ENCODE peak calls at places on chromosomes 1 and 21, in six cellular contexts. One of them, this sample, is unnamed.

GRCh38 chr1:93256433-93256832 is 75.9 kb downstream of the CCDC18 start:
- DNase-seq in GM23338: no peak
- DNase-seq in cardiac muscle cell: no peak
- DNase-seq in upper lobe of right lung: no peak
- DNase-seq in breast epithelium: no peak
- DNase-seq in neural progenitor cell: no peak
- DNase-seq in this sample: no peak

GRCh38 chr1:21511579-21512522 is 2.6 kb downstream of the ALPL start:
- DNase-seq in GM23338: no peak
- DNase-seq in cardiac muscle cell: peak; percentile 98
- DNase-seq in upper lobe of right lung: peak; percentile 81
- DNase-seq in breast epithelium: peak; percentile 94
- DNase-seq in neural progenitor cell: no peak
- DNase-seq in this sample: peak; percentile 79

GRCh38 chr1:173202430-173203145 is 4.5 kb downstream of the TNFSF4 start:
- DNase-seq in GM23338: peak; percentile 72
- DNase-seq in cardiac muscle cell: peak; percentile 90
- DNase-seq in upper lobe of right lung: no peak
- DNase-seq in breast epithelium: no peak
- DNase-seq in neural progenitor cell: peak; percentile 70
- DNase-seq in this sample: no peak

GRCh38 chr1:216653001-216653400 is 70.2 kb downstream of the ESRRG start:
- DNase-seq in GM23338: no peak
- DNase-seq in cardiac muscle cell: no peak
- DNase-seq in upper lobe of right lung: no peak
- DNase-seq in breast epithelium: no peak
- DNase-seq in neural progenitor cell: no peak
- DNase-seq in this sample: no peak

GRCh38 chr21:37341254-37341960 is 25.2 kb upstream of the DYRK1A start:
- DNase-seq in GM23338: no peak
- DNase-seq in cardiac muscle cell: peak; percentile 9
- DNase-seq in upper lobe of right lung: no peak
- DNase-seq in breast epithelium: no peak
- DNase-seq in neural progenitor cell: peak; percentile 22
- DNase-seq in this sample: no peak

GRCh38 chr21:45478816-45479669 is 63.2 kb downstream of the SLC19A1 start:
- DNase-seq in GM23338: no peak
- DNase-seq in cardiac muscle cell: no peak
- DNase-seq in upper lobe of right lung: no peak
- DNase-seq in breast epithelium: no peak
- DNase-seq in neural progenitor cell: no peak
- DNase-seq in this sample: no peak

GRCh38 chr1:15618685-15619525 is 1.6 kb downstream of the DDI2 start:
- DNase-seq in GM23338: no peak
- DNase-seq in cardiac muscle cell: peak; percentile 69
- DNase-seq in upper lobe of right lung: no peak
- DNase-seq in breast epithelium: no peak
- DNase-seq in neural progenitor cell: no peak
- DNase-seq in this sample: peak; percentile 46

GRCh38 chr1:78225153-78225552 is 179.4 kb downstream of the GIPC2 start:
- DNase-seq in GM23338: peak; percentile 14
- DNase-seq in cardiac muscle cell: no peak
- DNase-seq in upper lobe of right lung: no peak
- DNase-seq in breast epithelium: no peak
- DNase-seq in neural progenitor cell: peak; percentile 18
- DNase-seq in this sample: no peak

GRCh38 chr1:15513192-15513591 is 10.8 kb downstream of the CASP9 start:
- DNase-seq in GM23338: no peak
- DNase-seq in cardiac muscle cell: no peak
- DNase-seq in upper lobe of right lung: no peak
- DNase-seq in breast epithelium: no peak
- DNase-seq in neural progenitor cell: no peak
- DNase-seq in this sample: no peak

GRCh38 chr1:161743231-161743630 is 6.4 kb upstream of the DUSP12 start:
- DNase-seq in GM23338: peak; percentile 23
- DNase-seq in cardiac muscle cell: peak; percentile 69
- DNase-seq in upper lobe of right lung: no peak
- DNase-seq in breast epithelium: no peak
- DNase-seq in neural progenitor cell: no peak
- DNase-seq in this sample: no peak
- H3K4me1 ChIP-seq in GM23338: peaks cover 1% of the 10 kb centered on the region
- H3K4me1 ChIP-seq in cardiac muscle cell: no peaks in the 10 kb centered on the region
- H3K4me1 ChIP-seq in upper lobe of right lung: peaks cover 21% of the 10 kb centered on the region
- H3K4me1 ChIP-seq in breast epithelium: no peaks in the 10 kb centered on the region
- H3K4me1 ChIP-seq in neural progenitor cell: no peaks in the 10 kb centered on the region
- H3K4me1 ChIP-seq in this sample: no peaks in the 10 kb centered on the region

DNA sequence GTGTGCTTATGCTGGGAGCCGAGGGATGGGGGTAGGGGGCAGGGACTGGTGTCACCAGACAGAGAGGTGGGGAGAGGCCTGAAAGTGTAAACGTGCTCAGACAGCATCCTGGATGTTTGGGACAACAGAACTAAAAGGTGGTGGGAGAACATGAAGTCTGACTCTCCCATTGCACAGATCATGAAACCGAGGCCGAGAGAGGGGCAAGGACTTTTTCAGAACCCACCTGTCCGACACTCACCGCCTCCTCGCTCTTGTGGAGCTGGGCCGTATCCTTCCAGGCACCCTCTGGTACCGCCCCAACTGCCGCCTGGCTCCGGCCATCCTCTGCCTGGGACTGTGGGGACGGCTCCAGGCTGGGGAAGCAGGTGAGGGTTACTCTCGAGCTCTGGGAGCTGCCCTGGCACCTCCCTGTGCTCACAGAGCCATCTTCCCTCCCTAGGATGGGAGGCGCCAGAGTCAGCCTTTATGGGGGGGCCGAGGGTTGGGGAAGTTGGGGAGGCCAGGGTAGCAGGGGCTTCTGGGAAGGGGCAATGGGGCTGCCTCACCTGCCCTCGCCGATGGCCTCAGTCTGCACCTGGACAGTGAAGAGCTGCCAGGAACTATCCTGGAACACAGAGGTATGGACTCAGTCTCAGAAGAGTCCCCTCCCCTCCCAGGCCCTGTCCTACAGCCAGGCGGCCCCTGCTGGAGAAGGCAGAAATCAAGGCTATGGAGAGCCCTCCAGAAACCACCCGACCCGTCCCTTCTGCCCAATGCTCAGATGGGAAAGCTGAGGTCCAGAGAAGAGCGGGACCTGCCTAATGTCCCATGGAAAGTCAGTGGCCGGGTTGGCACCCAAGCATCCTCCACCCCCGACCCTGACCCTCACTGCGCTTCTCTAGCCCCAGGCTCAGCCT is 7.0 kb downstream of the ATP13A2 start:
- DNase-seq in GM23338: peak; percentile 44
- DNase-seq in cardiac muscle cell: no peak
- DNase-seq in upper lobe of right lung: no peak
- DNase-seq in breast epithelium: no peak
- DNase-seq in neural progenitor cell: no peak
- DNase-seq in this sample: no peak
- H3K4me1 ChIP-seq in GM23338: peaks cover 10% of the 10 kb centered on the region
- H3K4me1 ChIP-seq in cardiac muscle cell: no peaks in the 10 kb centered on the region
- H3K4me1 ChIP-seq in upper lobe of right lung: peaks cover 6% of the 10 kb centered on the region
- H3K4me1 ChIP-seq in breast epithelium: no peaks in the 10 kb centered on the region
- H3K4me1 ChIP-seq in neural progenitor cell: no peaks in the 10 kb centered on the region
- H3K4me1 ChIP-seq in this sample: no peaks in the 10 kb centered on the region

GRCh38 chr21:29149771-29150425 is 19.5 kb downstream of the MAP3K7CL start:
- DNase-seq in GM23338: no peak
- DNase-seq in cardiac muscle cell: peak; percentile 42
- DNase-seq in upper lobe of right lung: no peak
- DNase-seq in breast epithelium: no peak
- DNase-seq in neural progenitor cell: no peak
- DNase-seq in this sample: no peak
- H3K4me1 ChIP-seq in GM23338: no peaks in the 10 kb centered on the region
- H3K4me1 ChIP-seq in cardiac muscle cell: no peaks in the 10 kb centered on the region
- H3K4me1 ChIP-seq in upper lobe of right lung: peaks cover 5% of the 10 kb centered on the region
- H3K4me1 ChIP-seq in breast epithelium: no peaks in the 10 kb centered on the region
- H3K4me1 ChIP-seq in neural progenitor cell: no peaks in the 10 kb centered on the region
- H3K4me1 ChIP-seq in this sample: peaks cover 17% of the 10 kb centered on the region

DNA sequence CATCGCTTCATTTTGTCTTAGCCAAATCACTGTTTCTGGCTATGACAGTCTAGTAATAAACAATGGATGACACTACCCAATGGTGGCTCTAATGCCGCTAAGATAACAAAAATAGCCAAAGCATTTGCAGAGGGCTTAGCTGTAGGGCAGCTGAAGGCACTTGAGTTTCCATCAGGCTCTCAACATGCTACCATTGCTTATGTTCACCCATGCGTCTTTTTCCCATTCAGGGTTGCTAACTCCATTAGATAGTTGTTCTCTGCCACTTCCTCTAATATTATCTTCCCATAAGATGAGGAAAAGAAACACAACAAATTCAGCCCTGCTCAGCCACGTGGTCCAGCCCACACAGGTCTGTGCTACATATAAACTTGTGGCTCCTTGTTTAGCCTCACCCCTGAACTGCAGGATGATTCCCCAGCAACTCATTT is 159.6 kb downstream of the TOMM20 start:
- DNase-seq in GM23338: no peak
- DNase-seq in cardiac muscle cell: no peak
- DNase-seq in upper lobe of right lung: no peak
- DNase-seq in breast epithelium: no peak
- DNase-seq in neural progenitor cell: peak; percentile 70
- DNase-seq in this sample: peak; percentile 50
- H3K4me1 ChIP-seq in GM23338: peaks cover 19% of the 10 kb centered on the region
- H3K4me1 ChIP-seq in cardiac muscle cell: peaks cover 32% of the 10 kb centered on the region
- H3K4me1 ChIP-seq in upper lobe of right lung: peaks cover 45% of the 10 kb centered on the region
- H3K4me1 ChIP-seq in breast epithelium: peaks cover 11% of the 10 kb centered on the region
- H3K4me1 ChIP-seq in neural progenitor cell: peaks cover 46% of the 10 kb centered on the region
- H3K4me1 ChIP-seq in this sample: peaks cover 19% of the 10 kb centered on the region